ENCODE peak calls at places on chromosomes 4 and X, in four cellular contexts. I, G, Y and Z are unnamed samples.

GRCh38 chrX:150899191-150899757 is 806 bp upstream of the CD99L2 start:
- DNase-seq in I (peak), G (no peak), Y (no peak), Z (peak)

GRCh38 chr4:88755454-88755853 is 57.8 kb upstream of the NAP1L5 start:
- DNase-seq in I (no peak), G (no peak), Y (no peak), Z (no peak)

GRCh38 chr4:31657859-31658258 is 937.7 kb downstream of the PCDH7 start:
- DNase-seq in I (peak), G (no peak), Y (no peak), Z (no peak)

GRCh38 chrX:131841496-131842410 is 181.3 kb upstream of the STK26 start:
- DNase-seq in I (peak), G (no peak), Y (no peak), Z (peak)

GRCh38 chr4:128649575-128650205 is 159.8 kb upstream of the JADE1 start:
- DNase-seq in I (peak), G (no peak), Y (no peak), Z (no peak)

GRCh38 chrX:107272431-107272921 is 66.1 kb downstream of the DNAAF6 start:
- DNase-seq in I (no peak), G (no peak), Y (no peak), Z (no peak)

GRCh38 chr4:30208731-30209435 is 511.3 kb upstream of the PCDH7 start:
- DNase-seq in I (peak), G (no peak), Y (no peak), Z (no peak)

GRCh38 chrX:79369871-79370270 is 2.7 kb upstream of the ITM2A start:
- DNase-seq in I (no peak), G (no peak), Y (no peak), Z (no peak)

GRCh38 chr4:37666625-37667071 is 19.5 kb downstream of the RELL1 start:
- DNase-seq in I (peak), G (no peak), Y (no peak), Z (no peak)

GRCh38 chr4:83362492-83363329 is 28.1 kb upstream of the HPSE start:
- DNase-seq in I (peak), G (no peak), Y (no peak), Z (peak)

GRCh38 chr4:67749286-67749685 is 4.9 kb downstream of the GNRHR start:
- DNase-seq in I (no peak), G (no peak), Y (no peak), Z (no peak)

GRCh38 chr4:6607368-6608050 is 32.5 kb downstream of the MAN2B2 start:
- DNase-seq in I (no peak), G (no peak), Y (no peak), Z (no peak)

GRCh38 chr4:2441393-2442174 is 22.8 kb downstream of the CFAP99 start:
- DNase-seq in I (peak), G (no peak), Y (no peak), Z (peak)

GRCh38 chrX:138026211-138026610 is 460.3 kb downstream of the ZIC3 start:
- DNase-seq in I (peak), G (no peak), Y (no peak), Z (no peak)

GRCh38 chrX:147958316-147958715 is 22.8 kb upstream of the FMR1NB start:
- DNase-seq in I (peak), G (no peak), Y (no peak), Z (no peak)

GRCh38 chr4:39415678-39416283 is 9.1 kb downstream of the KLB start:
- DNase-seq in I (no peak), G (no peak), Y (no peak), Z (no peak)

GRCh38 chrX:31260351-31260750 is 188.5 kb upstream of the FTHL17 start:
- DNase-seq in I (peak), G (no peak), Y (no peak), Z (no peak)

GRCh38 chr4:163554870-163555465 is 60.5 kb downstream of the TMA16 start:
- DNase-seq in I (peak), G (no peak), Y (no peak), Z (no peak)

GRCh38 chr4:138308421-138308820 is 66.3 kb upstream of the SLC7A11 start:
- DNase-seq in I (peak), G (no peak), Y (no peak), Z (no peak)